ENCODE peak calls at places on chromosomes 4 and X, in four cellular contexts. One of them, this sample, is unnamed.
A peak's percentile ranks its signal among the peaks of the same experiment; 100 is the strongest.

GRCh38 chr4:2417196-2417764 is 1.2 kb downstream of the ZFYVE28 start:
- DNase-seq in BE2C: no peak
- DNase-seq in foreskin fibroblast: peak; percentile 56
- DNase-seq in brain microvascular endothelial cell: no peak
- DNase-seq in this sample: no peak

GRCh38 chr4:147110968-147111367 is 165.3 kb upstream of the TTC29 start:
- DNase-seq in BE2C: no peak
- DNase-seq in foreskin fibroblast: peak; percentile 54
- DNase-seq in brain microvascular endothelial cell: no peak
- DNase-seq in this sample: peak; percentile 21

GRCh38 chr4:1846580-1846979 is 9.4 kb downstream of the LETM1 start:
- DNase-seq in brain microvascular endothelial cell: no peak
- DNase-seq in BE2C: no peak
- DNase-seq in foreskin fibroblast: no peak
- DNase-seq in this sample: no peak

GRCh38 chrX:47540754-47541538 is 20.1 kb upstream of the ARAF start:
- DNase-seq in foreskin fibroblast: peak; percentile 91
- DNase-seq in brain microvascular endothelial cell: peak; percentile 90
- DNase-seq in BE2C: peak; percentile 74
- DNase-seq in this sample: peak; percentile 80

GRCh38 chrX:44245730-44246129 is 97.7 kb downstream of the EFHC2 start:
- DNase-seq in BE2C: no peak
- DNase-seq in brain microvascular endothelial cell: no peak
- DNase-seq in foreskin fibroblast: no peak
- DNase-seq in this sample: no peak

GRCh38 chr4:7256989-7257810 is 64.9 kb downstream of the SORCS2 start:
- DNase-seq in foreskin fibroblast: no peak
- DNase-seq in BE2C: peak; percentile 43
- DNase-seq in brain microvascular endothelial cell: no peak
- DNase-seq in this sample: no peak

GRCh38 chrX:68820476-68821110 is 8.2 kb upstream of the EFNB1 start:
- DNase-seq in brain microvascular endothelial cell: no peak
- DNase-seq in foreskin fibroblast: no peak
- DNase-seq in BE2C: no peak
- DNase-seq in this sample: no peak

GRCh38 chrX:8504451-8504850 is 39.8 kb downstream of the VCX3B start:
- DNase-seq in foreskin fibroblast: peak; percentile 17
- DNase-seq in BE2C: no peak
- DNase-seq in brain microvascular endothelial cell: peak; percentile 73
- DNase-seq in this sample: peak; percentile 63

GRCh38 chr4:70945046-70945445 is 42.9 kb downstream of the MOB1B start:
- DNase-seq in BE2C: no peak
- DNase-seq in brain microvascular endothelial cell: no peak
- DNase-seq in foreskin fibroblast: no peak
- DNase-seq in this sample: no peak

GRCh38 chr4:16881151-16881884 is 17.1 kb downstream of the LDB2 start:
- DNase-seq in BE2C: no peak
- DNase-seq in brain microvascular endothelial cell: no peak
- DNase-seq in foreskin fibroblast: no peak
- DNase-seq in this sample: no peak

GRCh38 chr4:94484818-94485217 is 33.1 kb downstream of the PDLIM5 start:
- DNase-seq in foreskin fibroblast: no peak
- DNase-seq in BE2C: no peak
- DNase-seq in brain microvascular endothelial cell: no peak
- DNase-seq in this sample: no peak

GRCh38 chrX:127621780-127622179 is 430.4 kb downstream of the ACTRT1 start:
- DNase-seq in brain microvascular endothelial cell: no peak
- DNase-seq in BE2C: no peak
- DNase-seq in foreskin fibroblast: no peak
- DNase-seq in this sample: peak; percentile 8

GRCh38 chr4:48420172-48420571 is 63.0 kb upstream of the SLC10A4 start:
- DNase-seq in BE2C: no peak
- DNase-seq in brain microvascular endothelial cell: no peak
- DNase-seq in foreskin fibroblast: no peak
- DNase-seq in this sample: no peak

GRCh38 chr4:134201216-134202098 is at the start of gene PABPC4L:
- DNase-seq in BE2C: peak; percentile 68
- DNase-seq in foreskin fibroblast: peak; percentile 37
- DNase-seq in brain microvascular endothelial cell: peak; percentile 48
- DNase-seq in this sample: peak; percentile 7

GRCh38 chrX:21662761-21663160 is 4.6 kb upstream of the KLHL34 start:
- DNase-seq in BE2C: no peak
- DNase-seq in brain microvascular endothelial cell: no peak
- DNase-seq in foreskin fibroblast: no peak
- DNase-seq in this sample: no peak

GRCh38 chr4:2244947-2245786 is 3.2 kb upstream of the HAUS3 start:
- DNase-seq in brain microvascular endothelial cell: no peak
- DNase-seq in foreskin fibroblast: no peak
- DNase-seq in BE2C: no peak
- DNase-seq in this sample: peak; percentile 17

GRCh38 chr4:762211-763190 is 56.9 kb downstream of the PCGF3 start:
- DNase-seq in foreskin fibroblast: peak; percentile 51
- DNase-seq in brain microvascular endothelial cell: peak; percentile 36
- DNase-seq in BE2C: no peak
- DNase-seq in this sample: no peak

GRCh38 chr4:109184421-109184956 is 118.0 kb downstream of the COL25A1 start:
- DNase-seq in foreskin fibroblast: peak; percentile 36
- DNase-seq in brain microvascular endothelial cell: no peak
- DNase-seq in BE2C: no peak
- DNase-seq in this sample: no peak
- TF ChIP-seq CTCF in foreskin fibroblast: no peak
- TF ChIP-seq CTCF in brain microvascular endothelial cell: no peak
- TF ChIP-seq CTCF in BE2C: no peak
- TF ChIP-seq CTCF in this sample: no peak

DNA sequence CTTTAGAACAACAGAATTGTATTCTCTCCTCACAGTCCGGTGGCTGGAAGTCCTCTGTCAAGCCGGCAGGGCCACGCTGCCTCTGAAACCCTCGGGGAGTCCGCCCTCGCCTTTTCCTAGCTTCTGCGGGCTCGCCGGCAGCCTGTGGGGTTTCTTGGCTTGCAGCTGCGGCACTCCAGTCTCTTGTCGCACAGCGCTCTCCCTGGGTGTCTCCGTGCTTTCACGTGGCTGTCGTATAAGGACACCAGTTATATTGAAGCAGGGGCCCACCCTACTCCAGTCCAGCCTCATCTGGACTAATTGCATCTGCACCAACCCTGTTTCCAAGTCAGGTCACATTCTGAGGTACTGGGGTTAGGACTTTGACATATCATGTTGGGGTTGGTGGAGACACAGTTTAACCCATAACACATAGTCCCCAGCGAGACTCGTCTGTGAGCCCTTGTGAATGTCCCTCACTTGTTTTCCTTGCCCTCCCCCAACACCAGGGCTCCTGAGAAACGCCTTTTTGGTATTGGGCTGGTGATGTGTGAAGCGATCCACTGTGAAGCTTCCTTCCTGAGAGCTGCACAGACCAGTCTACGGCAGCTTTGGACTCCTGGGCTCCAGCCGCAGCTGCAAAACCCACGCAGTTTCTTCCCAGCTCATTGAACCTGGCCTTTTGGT is 22.7 kb downstream of the TMEM131L start:
- DNase-seq in brain microvascular endothelial cell: peak; percentile 52
- DNase-seq in BE2C: no peak
- DNase-seq in foreskin fibroblast: no peak
- DNase-seq in this sample: no peak
- H3K4me3 ChIP-seq in brain microvascular endothelial cell: peak overlapping the region; percentile 12
- H3K4me3 ChIP-seq in BE2C: no peak overlapping the region
- H3K4me3 ChIP-seq in foreskin fibroblast: no peak overlapping the region
- H3K4me3 ChIP-seq in this sample: no peak overlapping the region

GRCh38 chr4:14749910-14750309 is 252.4 kb upstream of the CPEB2 start:
- DNase-seq in brain microvascular endothelial cell: peak; percentile 31
- DNase-seq in foreskin fibroblast: peak; percentile 4
- DNase-seq in BE2C: peak; percentile 6
- DNase-seq in this sample: peak; percentile 56
- TF ChIP-seq CTCF in brain microvascular endothelial cell: peak; percentile 51
- TF ChIP-seq CTCF in foreskin fibroblast: no peak
- TF ChIP-seq CTCF in BE2C: peak; percentile 15
- TF ChIP-seq CTCF in this sample: peak; percentile 74

GRCh38 chr4:108512615-108513505 is 107.5 kb upstream of the RPL34 start:
- DNase-seq in brain microvascular endothelial cell: peak; percentile 43
- DNase-seq in BE2C: peak; percentile 54
- DNase-seq in foreskin fibroblast: peak; percentile 80
- DNase-seq in this sample: peak; percentile 33
- H3K4me3 ChIP-seq in brain microvascular endothelial cell: peak overlapping the region; percentile 31
- H3K4me3 ChIP-seq in BE2C: no peak overlapping the region
- H3K4me3 ChIP-seq in foreskin fibroblast: no peak overlapping the region
- H3K4me3 ChIP-seq in this sample: no peak overlapping the region

DNA sequence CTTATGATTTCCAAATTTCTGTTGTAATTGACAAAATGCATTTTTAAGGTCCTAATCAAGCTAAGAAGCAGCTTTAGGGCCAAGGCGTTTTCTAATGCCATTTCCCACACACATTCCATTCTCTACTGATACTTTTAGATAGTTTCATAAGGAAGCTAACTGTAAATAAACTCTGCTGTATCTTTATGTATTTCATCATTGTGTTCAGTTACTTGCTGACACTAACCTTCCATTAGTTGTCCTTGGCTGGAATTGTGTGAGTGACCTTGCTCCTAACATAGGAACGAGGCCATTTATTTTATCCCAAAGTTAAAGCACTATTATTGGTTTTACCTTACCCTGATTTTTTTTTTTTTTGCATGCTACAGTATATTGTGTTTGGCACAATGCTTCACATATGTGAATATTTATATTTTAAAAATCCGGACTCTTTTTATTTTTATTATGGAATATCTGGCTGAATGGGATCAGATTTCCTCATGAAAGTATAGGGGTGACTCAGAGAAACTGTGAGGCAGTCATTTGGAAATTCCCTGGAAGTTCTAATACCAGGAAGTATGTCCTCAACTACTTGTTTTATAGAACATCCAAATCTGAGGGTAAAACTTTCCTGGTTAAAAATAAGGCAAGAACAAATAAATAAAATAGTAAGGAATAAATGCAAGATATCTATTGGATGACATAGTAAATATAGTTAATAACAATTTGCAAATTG is 62.7 kb upstream of the SORBS2 start:
- DNase-seq in brain microvascular endothelial cell: peak; percentile 39
- DNase-seq in BE2C: no peak
- DNase-seq in foreskin fibroblast: peak; percentile 44
- DNase-seq in this sample: peak; percentile 86
- TF ChIP-seq CTCF in brain microvascular endothelial cell: no peak
- TF ChIP-seq CTCF in BE2C: no peak
- TF ChIP-seq CTCF in foreskin fibroblast: no peak
- TF ChIP-seq CTCF in this sample: no peak

GRCh38 chr4:99947608-99948007 is 1.2 kb upstream of the DNAJB14 start:
- DNase-seq in foreskin fibroblast: peak; percentile 19
- DNase-seq in brain microvascular endothelial cell: no peak
- DNase-seq in BE2C: no peak
- DNase-seq in this sample: no peak
- H3K4me3 ChIP-seq in foreskin fibroblast: peak overlapping the region; percentile 5
- H3K4me3 ChIP-seq in brain microvascular endothelial cell: no peak overlapping the region
- H3K4me3 ChIP-seq in BE2C: peak overlapping the region; percentile 0
- H3K4me3 ChIP-seq in this sample: no peak overlapping the region

GRCh38 chrX:102767287-102767686 is 46.7 kb downstream of the GPRASP3 start:
- DNase-seq in foreskin fibroblast: no peak
- DNase-seq in brain microvascular endothelial cell: no peak
- DNase-seq in BE2C: no peak
- DNase-seq in this sample: no peak
- TF ChIP-seq CTCF in foreskin fibroblast: no peak
- TF ChIP-seq CTCF in brain microvascular endothelial cell: no peak
- TF ChIP-seq CTCF in BE2C: no peak
- TF ChIP-seq CTCF in this sample: no peak

This sample was measured in bronchial epithelial cell.